ENCODE peak calls at places on chromosomes 7 and 10, in seven cellular contexts. One of them, this sample, is unnamed.
A peak's percentile ranks its signal among the peaks of the same experiment; 100 is the strongest.

GRCh38 chr7:77679608-77680007 is 16.7 kb upstream of the RSBN1L start:
- DNase-seq in tibial nerve: no peak
- DNase-seq in ascending aorta: no peak
- DNase-seq in aorta: no peak
- DNase-seq in CD8-positive, alpha-beta memory T cell: no peak
- DNase-seq in neural progenitor cell: no peak
- DNase-seq in lung: no peak
- DNase-seq in this sample: no peak

GRCh38 chr7:150735596-150736358 is 1.4 kb upstream of the GIMAP5 start:
- DNase-seq in aorta: no peak
- DNase-seq in lung: peak; percentile 18
- DNase-seq in ascending aorta: no peak
- DNase-seq in tibial nerve: no peak
- DNase-seq in CD8-positive, alpha-beta memory T cell: no peak
- DNase-seq in neural progenitor cell: peak; percentile 49
- DNase-seq in this sample: no peak

GRCh38 chr7:142188846-142189245 is 69.0 kb downstream of the PRSS58 start:
- DNase-seq in lung: no peak
- DNase-seq in CD8-positive, alpha-beta memory T cell: no peak
- DNase-seq in tibial nerve: no peak
- DNase-seq in ascending aorta: no peak
- DNase-seq in neural progenitor cell: no peak
- DNase-seq in aorta: no peak
- DNase-seq in this sample: no peak

GRCh38 chr7:99579281-99579955 is 18.6 kb upstream of the TMEM225B start:
- DNase-seq in neural progenitor cell: no peak
- DNase-seq in ascending aorta: no peak
- DNase-seq in lung: no peak
- DNase-seq in aorta: no peak
- DNase-seq in CD8-positive, alpha-beta memory T cell: no peak
- DNase-seq in tibial nerve: no peak
- DNase-seq in this sample: no peak

GRCh38 chr10:77602913-77603528 is 34.6 kb downstream of the KCNMA1 start:
- DNase-seq in tibial nerve: no peak
- DNase-seq in aorta: no peak
- DNase-seq in CD8-positive, alpha-beta memory T cell: no peak
- DNase-seq in ascending aorta: no peak
- DNase-seq in lung: no peak
- DNase-seq in neural progenitor cell: no peak
- DNase-seq in this sample: no peak

GRCh38 chr7:157250605-157251228 is 86.1 kb upstream of the DNAJB6 start:
- DNase-seq in tibial nerve: no peak
- DNase-seq in lung: peak; percentile 54
- DNase-seq in neural progenitor cell: peak; percentile 72
- DNase-seq in aorta: peak; percentile 22
- DNase-seq in CD8-positive, alpha-beta memory T cell: peak; percentile 15
- DNase-seq in ascending aorta: no peak
- DNase-seq in this sample: no peak

GRCh38 chr10:47264797-47265281 is 35.2 kb upstream of the GDF10 start:
- DNase-seq in aorta: peak; percentile 57
- DNase-seq in CD8-positive, alpha-beta memory T cell: no peak
- DNase-seq in neural progenitor cell: no peak
- DNase-seq in lung: no peak
- DNase-seq in ascending aorta: no peak
- DNase-seq in tibial nerve: no peak
- DNase-seq in this sample: no peak

GRCh38 chr7:76392531-76393115 is 16.9 kb downstream of the SSC4D start:
- DNase-seq in ascending aorta: no peak
- DNase-seq in aorta: no peak
- DNase-seq in CD8-positive, alpha-beta memory T cell: no peak
- DNase-seq in lung: no peak
- DNase-seq in neural progenitor cell: no peak
- DNase-seq in tibial nerve: no peak
- DNase-seq in this sample: no peak

GRCh38 chr10:133446979-133447378 is 6.8 kb upstream of the SCART1 start:
- DNase-seq in aorta: no peak
- DNase-seq in ascending aorta: no peak
- DNase-seq in CD8-positive, alpha-beta memory T cell: no peak
- DNase-seq in tibial nerve: no peak
- DNase-seq in lung: no peak
- DNase-seq in neural progenitor cell: no peak
- DNase-seq in this sample: no peak

GRCh38 chr10:109820620-109821405 is 102.5 kb downstream of the XPNPEP1 start:
- DNase-seq in aorta: no peak
- DNase-seq in ascending aorta: no peak
- DNase-seq in CD8-positive, alpha-beta memory T cell: no peak
- DNase-seq in lung: no peak
- DNase-seq in tibial nerve: no peak
- DNase-seq in neural progenitor cell: no peak
- DNase-seq in this sample: no peak

GRCh38 chr7:100022621-100023020 is 7.2 kb downstream of the ZKSCAN1 start:
- DNase-seq in CD8-positive, alpha-beta memory T cell: no peak
- DNase-seq in tibial nerve: no peak
- DNase-seq in lung: peak; percentile 70
- DNase-seq in neural progenitor cell: no peak
- DNase-seq in aorta: no peak
- DNase-seq in ascending aorta: no peak
- DNase-seq in this sample: peak; percentile 84

GRCh38 chr7:134454277-134454676 is 4.6 kb downstream of the AKR1B1 start:
- DNase-seq in aorta: no peak
- DNase-seq in neural progenitor cell: no peak
- DNase-seq in CD8-positive, alpha-beta memory T cell: no peak
- DNase-seq in lung: no peak
- DNase-seq in ascending aorta: no peak
- DNase-seq in tibial nerve: no peak
- DNase-seq in this sample: no peak

GRCh38 chr7:30241767-30242166 is 42.6 kb upstream of the ZNRF2 start:
- DNase-seq in CD8-positive, alpha-beta memory T cell: no peak
- DNase-seq in aorta: no peak
- DNase-seq in lung: no peak
- DNase-seq in tibial nerve: no peak
- DNase-seq in ascending aorta: no peak
- DNase-seq in neural progenitor cell: no peak
- DNase-seq in this sample: no peak

GRCh38 chr7:94698275-94698674 is 42.3 kb upstream of the SGCE start:
- DNase-seq in aorta: no peak
- DNase-seq in ascending aorta: no peak
- DNase-seq in lung: no peak
- DNase-seq in CD8-positive, alpha-beta memory T cell: no peak
- DNase-seq in tibial nerve: no peak
- DNase-seq in neural progenitor cell: no peak
- DNase-seq in this sample: no peak

GRCh38 chr7:33880787-33881186 is 24.6 kb upstream of the BMPER start:
- DNase-seq in aorta: no peak
- DNase-seq in CD8-positive, alpha-beta memory T cell: no peak
- DNase-seq in neural progenitor cell: no peak
- DNase-seq in ascending aorta: no peak
- DNase-seq in lung: no peak
- DNase-seq in tibial nerve: no peak
- DNase-seq in this sample: no peak

GRCh38 chr10:113140612-113141011 is 190.6 kb downstream of the TCF7L2 start:
- DNase-seq in aorta: no peak
- DNase-seq in ascending aorta: no peak
- DNase-seq in CD8-positive, alpha-beta memory T cell: no peak
- DNase-seq in tibial nerve: no peak
- DNase-seq in neural progenitor cell: no peak
- DNase-seq in lung: no peak
- DNase-seq in this sample: no peak

GRCh38 chr7:423312-424260 is 96.1 kb downstream of the PDGFA start:
- DNase-seq in neural progenitor cell: no peak
- DNase-seq in tibial nerve: no peak
- DNase-seq in lung: no peak
- DNase-seq in aorta: peak; percentile 61
- DNase-seq in CD8-positive, alpha-beta memory T cell: no peak
- DNase-seq in ascending aorta: no peak
- DNase-seq in this sample: no peak

GRCh38 chr10:5073659-5074058 is 20.6 kb upstream of the AKR1C3 start:
- DNase-seq in tibial nerve: no peak
- DNase-seq in neural progenitor cell: no peak
- DNase-seq in ascending aorta: no peak
- DNase-seq in lung: no peak
- DNase-seq in CD8-positive, alpha-beta memory T cell: no peak
- DNase-seq in aorta: no peak
- DNase-seq in this sample: no peak

GRCh38 chr10:5068274-5069017 is 25.8 kb upstream of the AKR1C3 start:
- DNase-seq in lung: no peak
- DNase-seq in tibial nerve: no peak
- DNase-seq in ascending aorta: no peak
- DNase-seq in CD8-positive, alpha-beta memory T cell: no peak
- DNase-seq in neural progenitor cell: no peak
- DNase-seq in aorta: no peak
- DNase-seq in this sample: no peak

GRCh38 chr10:5076615-5077014 is 17.6 kb upstream of the AKR1C3 start:
- DNase-seq in lung: no peak
- DNase-seq in aorta: no peak
- DNase-seq in ascending aorta: no peak
- DNase-seq in tibial nerve: no peak
- DNase-seq in CD8-positive, alpha-beta memory T cell: no peak
- DNase-seq in neural progenitor cell: no peak
- DNase-seq in this sample: no peak

GRCh38 chr10:5070648-5071410 is 23.4 kb upstream of the AKR1C3 start:
- DNase-seq in CD8-positive, alpha-beta memory T cell: no peak
- DNase-seq in lung: no peak
- DNase-seq in ascending aorta: no peak
- DNase-seq in tibial nerve: no peak
- DNase-seq in neural progenitor cell: no peak
- DNase-seq in aorta: no peak
- DNase-seq in this sample: no peak

GRCh38 chr10:5071411-5072198 is 22.6 kb upstream of the AKR1C3 start:
- DNase-seq in lung: peak; percentile 44
- DNase-seq in aorta: no peak
- DNase-seq in CD8-positive, alpha-beta memory T cell: no peak
- DNase-seq in neural progenitor cell: peak; percentile 64
- DNase-seq in tibial nerve: peak; percentile 55
- DNase-seq in ascending aorta: peak; percentile 28
- DNase-seq in this sample: peak; percentile 70
- H3K27ac ChIP-seq in lung: peak overlapping the region; percentile 45
- H3K27ac ChIP-seq in aorta: peak overlapping the region; percentile 98
- H3K27ac ChIP-seq in CD8-positive, alpha-beta memory T cell: peak overlapping the region; percentile 71
- H3K27ac ChIP-seq in neural progenitor cell: no peak overlapping the region
- H3K27ac ChIP-seq in tibial nerve: peak overlapping the region; percentile 77
- H3K27ac ChIP-seq in ascending aorta: peak overlapping the region; percentile 93
- H3K27ac ChIP-seq in this sample: peak overlapping the region; percentile 81

DNA sequence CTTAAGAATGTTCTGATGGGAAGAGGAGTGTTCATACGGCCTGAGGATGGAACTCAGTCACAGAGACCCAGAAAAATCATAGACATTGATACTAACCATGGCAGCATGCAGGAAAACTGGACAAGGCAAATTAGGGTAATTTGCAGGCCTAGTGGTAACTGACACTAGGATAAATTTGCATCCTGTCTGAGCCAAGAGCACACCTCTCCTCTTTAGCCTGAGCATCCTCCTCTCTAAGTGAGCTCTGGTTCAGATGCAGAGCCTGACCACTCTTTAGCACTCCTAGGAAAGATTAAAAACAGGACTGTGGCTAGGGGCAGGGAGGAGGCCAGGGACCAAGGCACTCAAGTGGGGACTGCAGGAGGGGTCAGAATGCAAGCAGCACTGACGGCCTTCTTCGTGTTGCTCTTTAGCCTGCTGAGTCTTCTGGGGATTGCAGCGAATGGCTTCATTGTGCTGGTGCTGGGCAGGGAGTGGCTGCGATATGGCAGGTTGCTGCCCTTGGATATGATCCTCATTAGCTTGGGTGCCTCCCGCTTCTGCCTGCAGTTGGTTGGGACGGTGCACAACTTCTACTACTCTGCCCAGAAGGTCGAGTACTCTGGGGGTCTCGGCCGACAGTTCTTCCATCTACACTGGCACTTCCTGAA is at the start of gene TAS2R41:
- DNase-seq in ascending aorta: no peak
- DNase-seq in CD8-positive, alpha-beta memory T cell: no peak
- DNase-seq in aorta: no peak
- DNase-seq in lung: no peak
- DNase-seq in neural progenitor cell: no peak
- DNase-seq in tibial nerve: no peak
- DNase-seq in this sample: no peak
- H3K27ac ChIP-seq in ascending aorta: no peak within 1 kb of the TSS
- H3K27ac ChIP-seq in CD8-positive, alpha-beta memory T cell: no peak within 1 kb of the TSS
- H3K27ac ChIP-seq in aorta: no peak within 1 kb of the TSS
- H3K27ac ChIP-seq in lung: no peak within 1 kb of the TSS
- H3K27ac ChIP-seq in neural progenitor cell: no peak within 1 kb of the TSS
- H3K27ac ChIP-seq in tibial nerve: no peak within 1 kb of the TSS
- H3K27ac ChIP-seq in this sample: no peak within 1 kb of the TSS

GRCh38 chr10:18649364-18649959 is 1.9 kb downstream of the NSUN6 start:
- DNase-seq in neural progenitor cell: no peak
- DNase-seq in aorta: no peak
- DNase-seq in tibial nerve: no peak
- DNase-seq in CD8-positive, alpha-beta memory T cell: no peak
- DNase-seq in ascending aorta: no peak
- DNase-seq in lung: no peak
- DNase-seq in this sample: no peak

GRCh38 chr10:18647945-18648344 is 3.4 kb downstream of the NSUN6 start:
- DNase-seq in aorta: no peak
- DNase-seq in ascending aorta: no peak
- DNase-seq in tibial nerve: no peak
- DNase-seq in lung: no peak
- DNase-seq in neural progenitor cell: no peak
- DNase-seq in CD8-positive, alpha-beta memory T cell: no peak
- DNase-seq in this sample: no peak

GRCh38 chr10:18653112-18653511 is 1.7 kb upstream of the NSUN6 start:
- DNase-seq in ascending aorta: no peak
- DNase-seq in CD8-positive, alpha-beta memory T cell: no peak
- DNase-seq in neural progenitor cell: no peak
- DNase-seq in tibial nerve: no peak
- DNase-seq in lung: no peak
- DNase-seq in aorta: no peak
- DNase-seq in this sample: no peak

GRCh38 chr10:18651324-18652007 is at the start of gene NSUN6:
- DNase-seq in ascending aorta: peak; percentile 64
- DNase-seq in lung: peak; percentile 92
- DNase-seq in neural progenitor cell: peak; percentile 92
- DNase-seq in CD8-positive, alpha-beta memory T cell: peak; percentile 91
- DNase-seq in aorta: peak; percentile 97
- DNase-seq in tibial nerve: peak; percentile 81
- DNase-seq in this sample: peak; percentile 93

DNA sequence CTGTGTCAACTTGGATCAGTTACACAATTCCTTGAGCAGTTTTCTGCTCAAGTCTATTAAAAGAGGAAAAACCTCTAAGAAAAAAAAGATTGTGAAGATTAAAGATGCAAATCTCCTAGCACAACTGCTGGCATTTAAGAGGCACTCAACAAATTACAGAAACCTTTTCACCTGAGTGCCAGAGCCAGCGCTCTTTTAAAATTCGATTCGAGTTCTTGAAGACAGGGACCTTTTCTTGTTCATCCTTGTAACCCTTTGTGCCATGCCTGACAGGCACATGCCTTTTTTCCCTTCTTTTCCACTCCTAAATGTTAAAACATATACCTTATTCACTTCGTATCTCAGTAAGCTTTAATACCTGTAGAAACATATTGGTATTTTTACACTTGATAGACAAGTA is 769 bp downstream of the NSUN6 start:
- DNase-seq in tibial nerve: no peak
- DNase-seq in ascending aorta: no peak
- DNase-seq in CD8-positive, alpha-beta memory T cell: no peak
- DNase-seq in lung: no peak
- DNase-seq in neural progenitor cell: no peak
- DNase-seq in aorta: no peak
- DNase-seq in this sample: no peak
- H3K27ac ChIP-seq in tibial nerve: no peak overlapping the region
- H3K27ac ChIP-seq in ascending aorta: no peak overlapping the region
- H3K27ac ChIP-seq in CD8-positive, alpha-beta memory T cell: peak overlapping the region; percentile 87
- H3K27ac ChIP-seq in lung: no peak overlapping the region
- H3K27ac ChIP-seq in neural progenitor cell: no peak overlapping the region
- H3K27ac ChIP-seq in aorta: no peak overlapping the region
- H3K27ac ChIP-seq in this sample: peak overlapping the region; percentile 91

GRCh38 chr10:13715091-13715490 is 128.3 kb downstream of the PRPF18 start:
- DNase-seq in tibial nerve: no peak
- DNase-seq in aorta: no peak
- DNase-seq in lung: no peak
- DNase-seq in CD8-positive, alpha-beta memory T cell: no peak
- DNase-seq in ascending aorta: no peak
- DNase-seq in neural progenitor cell: no peak
- DNase-seq in this sample: no peak
- H3K27ac ChIP-seq in tibial nerve: no peak overlapping the region
- H3K27ac ChIP-seq in aorta: no peak overlapping the region
- H3K27ac ChIP-seq in lung: no peak overlapping the region
- H3K27ac ChIP-seq in CD8-positive, alpha-beta memory T cell: no peak overlapping the region
- H3K27ac ChIP-seq in ascending aorta: no peak overlapping the region
- H3K27ac ChIP-seq in neural progenitor cell: no peak overlapping the region
- H3K27ac ChIP-seq in this sample: no peak overlapping the region